ENCODE peak calls at places on chromosomes 3 and 15, in nine cellular contexts. U is islet precursor cell; H is HCEC 1CT; Y is progenitor cell of endocrine pancreas; S is GM04503; F is NCI-H1417; N is activated CD4-positive, alpha-beta T cell treated with anti-CD3 and anti-CD28 coated beads for 24 hours; W is posterior cingulate gyrus; L is tibial nerve. B is an unnamed sample.

GRCh38 chr15:89975482-89976291 is 25.4 kb upstream of the ZNF710 start:
- DNase-seq in L (no peak), U (no peak), H (no peak), N (no peak), F (no peak), W (no peak), S (no peak), Y (no peak), B (no peak)

GRCh38 chr3:172357850-172358754 is 90.2 kb downstream of the GHSR start:
- DNase-seq in W (no peak), Y (no peak), S (peak; percentile 28), N (no peak), F (no peak), H (no peak), U (no peak), L (no peak), B (peak; percentile 68)

GRCh38 chr3:123285066-123285465 is 83.3 kb downstream of the SEC22A start:
- DNase-seq in L (no peak), H (no peak), N (no peak), Y (no peak), W (no peak), U (peak; percentile 80), S (no peak), F (no peak), B (no peak)

GRCh38 chr15:95606551-95606950 is 723.9 kb upstream of the NR2F2 start:
- DNase-seq in S (no peak), N (no peak), H (no peak), U (no peak), F (no peak), Y (no peak), W (no peak), L (no peak), B (no peak)

GRCh38 chr3:45178131-45179023 is 32.2 kb upstream of the CDCP1 start:
- DNase-seq in H (no peak), N (no peak), W (no peak), F (no peak), U (peak; percentile 65), Y (no peak), S (no peak), L (no peak), B (peak; percentile 23)

GRCh38 chr15:67048281-67049279 is 16.8 kb upstream of the SMAD3 start:
- DNase-seq in L (no peak), U (peak; percentile 73), N (no peak), Y (no peak), F (no peak), S (peak; percentile 80), W (no peak), H (peak; percentile 89), B (peak; percentile 77)

GRCh38 chr3:184874709-184875644 is 63.0 kb downstream of the VPS8 start:
- DNase-seq in W (peak; percentile 21), L (no peak), Y (peak; percentile 15), S (no peak), U (peak; percentile 50), N (no peak), H (peak; percentile 27), F (peak; percentile 71), B (no peak)

GRCh38 chr3:101829066-101829830 is 20.1 kb upstream of the NFKBIZ start:
- DNase-seq in N (no peak), W (no peak), U (no peak), S (no peak), Y (no peak), L (peak; percentile 40), F (no peak), H (peak; percentile 66), B (no peak)

GRCh38 chr15:82165948-82166376 is 96.6 kb downstream of the EFL1 start:
- DNase-seq in Y (no peak), S (no peak), H (no peak), W (no peak), F (no peak), L (no peak), N (no peak), U (no peak), B (no peak)

GRCh38 chr3:87624860-87625259 is 348.5 kb upstream of the POU1F1 start:
- DNase-seq in U (no peak), H (no peak), Y (no peak), S (no peak), L (no peak), N (no peak), W (no peak), F (no peak), B (no peak)

GRCh38 chr3:99549918-99550603 is 88.3 kb upstream of the COL8A1 start:
- DNase-seq in U (no peak), H (peak; percentile 81), W (no peak), S (no peak), F (no peak), L (no peak), N (no peak), Y (no peak), B (no peak)

GRCh38 chr3:106401666-106402319 is 533.0 kb upstream of the CBLB start:
- DNase-seq in U (no peak), F (no peak), W (no peak), H (no peak), L (no peak), Y (no peak), S (no peak), N (no peak), B (peak; percentile 1)

GRCh38 chr15:56076651-56077050 is 83.2 kb upstream of the NEDD4 start:
- DNase-seq in W (no peak), H (no peak), S (no peak), N (no peak), L (no peak), U (no peak), F (no peak), Y (no peak), B (no peak)

GRCh38 chr3:106969596-106969995 is 407.6 kb upstream of the CCDC54 start:
- DNase-seq in W (no peak), F (no peak), U (no peak), Y (no peak), L (no peak), H (no peak), S (no peak), N (no peak), B (no peak)

GRCh38 chr3:43874290-43874689 is 183.6 kb downstream of the ABHD5 start:
- DNase-seq in S (no peak), W (no peak), Y (no peak), L (no peak), N (no peak), F (no peak), U (no peak), H (no peak), B (no peak)

GRCh38 chr3:149085828-149086231 is 503 bp downstream of the HLTF start:
- DNase-seq in N (no peak), F (peak; percentile 92), H (peak; percentile 20), Y (no peak), W (no peak), U (peak; percentile 61), S (no peak), L (no peak), B (no peak)

GRCh38 chr15:35443376-35443775 is 102.6 kb downstream of the DPH6 start:
- DNase-seq in Y (no peak), W (no peak), F (no peak), U (no peak), S (no peak), L (no peak), H (no peak), N (no peak), B (no peak)

GRCh38 chr3:13411186-13411860 is 8.8 kb downstream of the NUP210 start:
- DNase-seq in S (no peak), F (peak; percentile 9), L (no peak), Y (no peak), U (no peak), W (no peak), H (no peak), N (no peak), B (no peak)

GRCh38 chr3:136708339-136708985 is 43.7 kb downstream of the STAG1 start:
- DNase-seq in F (no peak), U (no peak), S (no peak), H (peak; percentile 27), L (no peak), W (no peak), N (no peak), Y (no peak), B (no peak)

GRCh38 chr3:53084310-53085001 is 38.6 kb upstream of the SFMBT1 start:
- DNase-seq in S (no peak), U (peak; percentile 49), L (no peak), W (no peak), N (no peak), F (no peak), Y (no peak), H (no peak), B (no peak)

GRCh38 chr15:61038387-61038786 is 190.7 kb downstream of the RORA start:
- DNase-seq in H (no peak), N (no peak), S (no peak), L (peak; percentile 27), W (no peak), Y (no peak), F (peak; percentile 90), U (no peak), B (no peak)

GRCh38 chr3:57960174-57960505 is 48.1 kb upstream of the FLNB start:
- DNase-seq in S (no peak), L (no peak), W (no peak), N (no peak), U (no peak), F (no peak), H (no peak), Y (no peak), B (no peak)

GRCh38 chr3:127759826-127760225 is 62.5 kb downstream of the MGLL start:
- DNase-seq in H (no peak), U (no peak), Y (no peak), W (no peak), F (no peak), L (no peak), N (no peak), S (no peak), B (no peak)

GRCh38 chr15:72766025-72766424 is 17.5 kb downstream of the ADPGK start:
- DNase-seq in N (no peak), U (no peak), L (no peak), Y (no peak), F (no peak), H (no peak), W (no peak), S (no peak), B (no peak)

GRCh38 chr3:99751649-99752048 is 66.0 kb upstream of the CMSS1 start:
- DNase-seq in N (no peak), U (no peak), H (peak; percentile 93), F (no peak), Y (no peak), W (no peak), S (no peak), L (no peak), B (no peak)

GRCh38 chr15:57865294-57865693 is 158.8 kb downstream of the POLR2M start:
- DNase-seq in Y (no peak), L (no peak), F (peak; percentile 19), U (no peak), W (no peak), H (no peak), N (no peak), S (no peak), B (no peak)

GRCh38 chr15:43868412-43868811 is 41.6 kb downstream of the WDR76 start:
- DNase-seq in H (no peak), F (no peak), S (no peak), W (no peak), N (no peak), Y (no peak), L (no peak), U (no peak), B (no peak)

GRCh38 chr15:24761704-24762302 is 86.2 kb downstream of the NPAP1 start:
- DNase-seq in L (no peak), W (no peak), U (no peak), N (no peak), H (no peak), S (no peak), F (peak; percentile 18), Y (no peak), B (no peak)

GRCh38 chr15:98433856-98434255 is 214.5 kb upstream of the IGF1R start:
- DNase-seq in N (no peak), L (no peak), S (no peak), F (no peak), H (no peak), Y (no peak), W (no peak), U (no peak), B (no peak)

GRCh38 chr3:120767106-120767505 is 24.6 kb downstream of the GTF2E1 start:
- DNase-seq in S (no peak), H (no peak), W (no peak), L (no peak), N (no peak), F (peak; percentile 4), U (no peak), Y (no peak), B (peak; percentile 52)